ENCODE peak calls at places on chromosomes 1 and 21, in eight cellular contexts. D is uterus, H is GM12878, N is esophagus squamous epithelium, P is heart left ventricle, I is spleen, F is ovary, S is tibial nerve. A is an unnamed sample.

GRCh38 chr1:26744075-26744958 is 43.4 kb upstream of the PIGV start:
- DNase-seq in D (peak; percentile 67), P (peak; percentile 89), I (peak; percentile 93), N (peak; percentile 47), S (peak; percentile 65), H (peak; percentile 99), F (no peak), A (peak; percentile 90)

GRCh38 chr1:25971044-25971881 is 26.6 kb downstream of the PAFAH2 start:
- DNase-seq in P (no peak), N (no peak), D (no peak), F (no peak), I (no peak), H (no peak), S (no peak), A (no peak)

GRCh38 chr1:27992271-27992670 is 32.5 kb downstream of the XKR8 start:
- DNase-seq in D (no peak), F (no peak), N (no peak), P (peak; percentile 20), S (no peak), I (peak; percentile 87), H (no peak), A (no peak)

GRCh38 chr1:210496063-210496462 is 167.4 kb downstream of the HHAT start:
- DNase-seq in H (no peak), D (no peak), P (peak; percentile 15), S (no peak), N (no peak), I (no peak), F (no peak), A (no peak)

GRCh38 chr1:241934181-241934815 is 23.3 kb upstream of the BECN2 start:
- DNase-seq in N (no peak), P (no peak), D (no peak), H (no peak), I (no peak), F (peak; percentile 78), S (peak; percentile 6), A (peak; percentile 95)

GRCh38 chr1:36988741-36989193 is 45.5 kb downstream of the GRIK3 start:
- DNase-seq in H (no peak), D (no peak), I (no peak), S (no peak), F (no peak), N (no peak), P (no peak), A (no peak)

GRCh38 chr1:58465176-58465575 is 81.3 kb downstream of the OMA1 start:
- DNase-seq in F (no peak), S (no peak), I (no peak), H (no peak), P (no peak), N (no peak), D (no peak), A (no peak)

GRCh38 chr1:180851995-180852887 is 60.5 kb upstream of the KIAA1614 start:
- DNase-seq in D (no peak), N (no peak), I (no peak), F (no peak), P (no peak), S (no peak), H (no peak), A (no peak)

GRCh38 chr1:164707868-164708331 is 148.9 kb downstream of the PBX1 start:
- DNase-seq in P (no peak), D (peak; percentile 47), I (no peak), S (no peak), H (no peak), N (no peak), F (no peak), A (peak; percentile 65)

GRCh38 chr1:234543442-234544093 is 64.6 kb upstream of the TARBP1 start:
- DNase-seq in D (peak; percentile 84), I (no peak), H (no peak), S (no peak), P (peak; percentile 80), F (peak; percentile 73), N (no peak), A (peak; percentile 85)

GRCh38 chr1:55257958-55258357 is 42.8 kb upstream of the USP24 start:
- DNase-seq in D (no peak), N (no peak), H (peak; percentile 45), F (no peak), S (no peak), P (no peak), I (no peak), A (no peak)

GRCh38 chr1:72439036-72439435 is 156.7 kb upstream of the NEGR1 start:
- DNase-seq in D (no peak), F (no peak), S (no peak), H (no peak), P (no peak), I (no peak), N (no peak), A (no peak)

GRCh38 chr21:34046917-34047316 is 26.5 kb upstream of the MRPS6 start:
- DNase-seq in P (no peak), S (no peak), H (peak; percentile 35), I (no peak), D (no peak), F (no peak), N (no peak), A (no peak)

GRCh38 chr1:154745286-154745731 is 124.8 kb downstream of the KCNN3 start:
- DNase-seq in D (peak; percentile 81), P (peak; percentile 62), H (peak; percentile 59), S (no peak), N (no peak), F (no peak), I (no peak), A (no peak)

GRCh38 chr21:46096997-46097825 is 701 bp upstream of the COL6A2 start:
- DNase-seq in I (peak; percentile 70), D (peak; percentile 50), S (no peak), F (peak; percentile 61), P (peak; percentile 10), H (no peak), N (no peak), A (peak; percentile 15)

DNA sequence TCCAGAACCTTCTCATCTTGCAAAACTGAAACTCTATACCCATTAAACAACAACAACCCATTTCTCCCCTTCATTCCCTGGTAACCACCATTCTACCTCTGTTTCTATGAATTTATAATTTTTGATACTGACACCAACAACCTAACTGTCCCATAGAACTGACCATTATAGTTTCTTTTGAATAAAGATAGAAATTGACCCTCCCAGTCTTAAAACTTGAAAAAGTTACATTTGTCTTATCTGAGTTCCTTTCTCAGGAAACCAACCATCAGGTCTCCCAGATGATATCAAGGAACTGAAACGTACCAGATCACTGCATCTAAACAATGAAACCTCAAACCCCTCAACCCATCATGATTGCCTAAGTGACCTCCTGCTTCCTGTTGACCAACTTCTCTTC is 27.1 kb downstream of the RNF115 start:
- DNase-seq in S (no peak), H (no peak), D (no peak), F (no peak), P (no peak), N (no peak), I (no peak), A (no peak)
- TF ChIP-seq POLR2A in S (no peak), H (no peak), D (no peak), F (no peak), P (no peak), N (no peak), I (no peak), A (no peak)

GRCh38 chr21:36466061-36466511 is 13.8 kb downstream of the CLDN14 start:
- DNase-seq in I (peak; percentile 20), D (no peak), S (no peak), P (no peak), F (no peak), N (no peak), H (no peak), A (no peak)

GRCh38 chr21:36463991-36464390 is 15.9 kb downstream of the CLDN14 start:
- DNase-seq in H (no peak), P (no peak), D (no peak), N (no peak), F (no peak), S (no peak), I (peak; percentile 34), A (no peak)

GRCh38 chr21:36463204-36463603 is 16.7 kb downstream of the CLDN14 start:
- DNase-seq in S (no peak), F (no peak), N (no peak), P (no peak), H (no peak), I (peak; percentile 28), D (no peak), A (no peak)

GRCh38 chr21:36465481-36465880 is 14.4 kb downstream of the CLDN14 start:
- DNase-seq in F (no peak), P (no peak), N (no peak), H (no peak), D (no peak), I (peak; percentile 24), S (no peak), A (no peak)

DNA sequence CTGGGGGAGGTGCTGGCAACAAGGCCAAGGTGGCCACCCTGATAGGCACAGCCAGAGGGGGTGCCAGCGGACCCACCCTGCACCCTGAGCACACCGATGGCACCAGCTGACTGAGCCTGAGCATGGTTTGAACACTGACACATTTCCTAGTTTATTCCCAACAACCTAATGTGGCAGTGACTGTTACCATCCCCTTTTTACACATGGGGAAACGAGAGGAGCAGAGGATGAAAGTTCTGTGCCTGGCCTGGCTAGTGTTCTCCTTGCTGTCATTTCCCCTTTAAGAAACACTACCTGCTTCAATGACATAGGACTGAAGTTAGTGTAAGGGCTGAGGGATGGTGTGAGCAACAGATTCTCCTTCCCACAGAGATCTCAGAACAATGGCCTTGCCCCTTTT is 15.3 kb downstream of the CLDN14 start:
- DNase-seq in N (no peak), D (no peak), P (no peak), F (no peak), S (no peak), H (no peak), I (peak; percentile 42), A (no peak)
- TF ChIP-seq CTCF in N (no peak), D (no peak), P (no peak), F (no peak), S (no peak), H (no peak), I (no peak), A (no peak)

GRCh38 chr1:156437465-156437864 is 63.1 kb downstream of the MEF2D start:
- DNase-seq in N (no peak), S (no peak), D (no peak), F (no peak), I (no peak), P (no peak), H (no peak), A (no peak)

GRCh38 chr1:156437054-156437453 is 63.5 kb downstream of the MEF2D start:
- DNase-seq in P (no peak), F (no peak), I (no peak), H (no peak), N (no peak), S (no peak), D (no peak), A (no peak)

GRCh38 chr1:156434976-156435550 is 65.5 kb downstream of the MEF2D start:
- DNase-seq in S (no peak), P (no peak), H (no peak), D (no peak), F (no peak), N (no peak), I (no peak), A (no peak)

GRCh38 chr1:156435551-156436318 is 64.8 kb downstream of the MEF2D start:
- DNase-seq in I (peak; percentile 83), P (no peak), D (no peak), S (no peak), F (no peak), H (no peak), N (no peak), A (no peak)

GRCh38 chr1:156436319-156437043 is 64.1 kb downstream of the MEF2D start:
- DNase-seq in I (no peak), P (no peak), S (no peak), D (no peak), N (no peak), F (no peak), H (no peak), A (no peak)
- H3K27ac ChIP-seq in I (no peak overlapping the region), P (no peak overlapping the region), S (no peak overlapping the region), D (no peak overlapping the region), N (no peak overlapping the region), F (no peak overlapping the region), H (no peak overlapping the region), A (no peak overlapping the region)

GRCh38 chr1:201941420-201942128 is 4.8 kb downstream of the LMOD1 start:
- DNase-seq in S (no peak), I (no peak), D (peak; percentile 52), N (no peak), F (no peak), P (no peak), H (no peak), A (no peak)
- TF ChIP-seq POLR2A in S (no peak), I (no peak), D (no peak), N (no peak), F (no peak), P (no peak), H (no peak), A (no peak)